ENCODE peak calls at places on chromosomes 16 and 17, in six cellular contexts. One of them, this sample, is unnamed.

GRCh38 chr17:76383645-76384221 is 676 bp upstream of the SPHK1 start:
- DNase-seq in GM20000: peak
- DNase-seq in lower leg skin: no peak
- DNase-seq in GM23338: peak
- DNase-seq in A549: peak
- DNase-seq in psoas muscle: peak
- DNase-seq in this sample: peak

GRCh38 chr16:86498661-86499493 is 11.4 kb upstream of the FOXF1 start:
- DNase-seq in GM20000: no peak
- DNase-seq in lower leg skin: no peak
- DNase-seq in GM23338: no peak
- DNase-seq in A549: no peak
- DNase-seq in psoas muscle: no peak
- DNase-seq in this sample: no peak

GRCh38 chr16:508884-509736 is 18.4 kb upstream of the CAPN15 start:
- DNase-seq in GM20000: no peak
- DNase-seq in lower leg skin: no peak
- DNase-seq in GM23338: no peak
- DNase-seq in A549: no peak
- DNase-seq in psoas muscle: no peak
- DNase-seq in this sample: no peak

GRCh38 chr16:821751-822150 is 21.2 kb upstream of the GNG13 start:
- DNase-seq in GM20000: no peak
- DNase-seq in lower leg skin: no peak
- DNase-seq in GM23338: no peak
- DNase-seq in A549: no peak
- DNase-seq in psoas muscle: no peak
- DNase-seq in this sample: no peak

GRCh38 chr16:31477220-31478216 is 5.4 kb upstream of the SLC5A2 start:
- DNase-seq in GM20000: peak
- DNase-seq in lower leg skin: no peak
- DNase-seq in GM23338: peak
- DNase-seq in A549: no peak
- DNase-seq in psoas muscle: no peak
- DNase-seq in this sample: peak

GRCh38 chr16:17313085-17313611 is 157.6 kb downstream of the XYLT1 start:
- DNase-seq in GM20000: no peak
- DNase-seq in lower leg skin: no peak
- DNase-seq in GM23338: no peak
- DNase-seq in A549: no peak
- DNase-seq in psoas muscle: peak
- DNase-seq in this sample: no peak

GRCh38 chr16:46996391-46996790 is 22.9 kb upstream of the DNAJA2 start:
- DNase-seq in GM20000: peak
- DNase-seq in lower leg skin: no peak
- DNase-seq in GM23338: peak
- DNase-seq in A549: no peak
- DNase-seq in psoas muscle: no peak
- DNase-seq in this sample: no peak

GRCh38 chr16:86663691-86664517 is 85.6 kb downstream of the FOXL1 start:
- DNase-seq in GM20000: no peak
- DNase-seq in lower leg skin: no peak
- DNase-seq in GM23338: no peak
- DNase-seq in A549: no peak
- DNase-seq in psoas muscle: no peak
- DNase-seq in this sample: no peak

GRCh38 chr17:49209061-49209571 is 1.3 kb downstream of the GNGT2 start:
- DNase-seq in GM20000: no peak
- DNase-seq in lower leg skin: no peak
- DNase-seq in GM23338: no peak
- DNase-seq in A549: no peak
- DNase-seq in psoas muscle: no peak
- DNase-seq in this sample: no peak

GRCh38 chr16:14310519-14310991 is 239.4 kb downstream of the MRTFB start:
- DNase-seq in GM20000: peak
- DNase-seq in lower leg skin: no peak
- DNase-seq in GM23338: peak
- DNase-seq in A549: peak
- DNase-seq in psoas muscle: peak
- DNase-seq in this sample: no peak

GRCh38 chr17:15513058-15513858 is 45.8 kb upstream of the CDRT4 start:
- DNase-seq in GM20000: no peak
- DNase-seq in lower leg skin: no peak
- DNase-seq in GM23338: no peak
- DNase-seq in A549: no peak
- DNase-seq in psoas muscle: no peak
- DNase-seq in this sample: no peak

GRCh38 chr17:40340880-40341807 is 23.4 kb downstream of the GJD3 start:
- DNase-seq in GM20000: peak
- DNase-seq in lower leg skin: peak
- DNase-seq in GM23338: peak
- DNase-seq in A549: peak
- DNase-seq in psoas muscle: peak
- DNase-seq in this sample: peak

GRCh38 chr17:1229354-1229890 is 40.8 kb upstream of the BHLHA9 start:
- DNase-seq in GM20000: peak
- DNase-seq in lower leg skin: peak
- DNase-seq in GM23338: peak
- DNase-seq in A549: peak
- DNase-seq in psoas muscle: peak
- DNase-seq in this sample: no peak

GRCh38 chr17:34610506-34610905 is 31.1 kb downstream of the TMEM132E start:
- DNase-seq in GM20000: no peak
- DNase-seq in lower leg skin: no peak
- DNase-seq in GM23338: no peak
- DNase-seq in A549: no peak
- DNase-seq in psoas muscle: no peak
- DNase-seq in this sample: no peak

GRCh38 chr17:79801156-79802038 is 4.5 kb upstream of the CBX8 start:
- DNase-seq in GM20000: no peak
- DNase-seq in lower leg skin: no peak
- DNase-seq in GM23338: peak
- DNase-seq in A549: no peak
- DNase-seq in psoas muscle: peak
- DNase-seq in this sample: no peak

GRCh38 chr16:69311533-69312388 is 611 bp downstream of the VPS4A start:
- DNase-seq in GM20000: peak
- DNase-seq in lower leg skin: no peak
- DNase-seq in GM23338: peak
- DNase-seq in A549: peak
- DNase-seq in psoas muscle: peak
- DNase-seq in this sample: peak

GRCh38 chr16:69410285-69410990 is 14.0 kb upstream of the CYB5B start:
- DNase-seq in GM20000: no peak
- DNase-seq in lower leg skin: no peak
- DNase-seq in GM23338: no peak
- DNase-seq in A549: peak
- DNase-seq in psoas muscle: no peak
- DNase-seq in this sample: no peak

GRCh38 chr17:1124896-1125774 is 54.6 kb downstream of the ABR start:
- DNase-seq in GM20000: no peak
- DNase-seq in lower leg skin: no peak
- DNase-seq in GM23338: no peak
- DNase-seq in A549: no peak
- DNase-seq in psoas muscle: no peak
- DNase-seq in this sample: no peak

GRCh38 chr17:45705123-45706009 is 78.8 kb upstream of the CRHR1 start:
- DNase-seq in GM20000: no peak
- DNase-seq in lower leg skin: no peak
- DNase-seq in GM23338: no peak
- DNase-seq in A549: peak
- DNase-seq in psoas muscle: no peak
- DNase-seq in this sample: no peak

GRCh38 chr17:31535581-31535981 is 144.1 kb downstream of the RAB11FIP4 start:
- DNase-seq in GM20000: peak
- DNase-seq in lower leg skin: no peak
- DNase-seq in GM23338: no peak
- DNase-seq in A549: no peak
- DNase-seq in psoas muscle: no peak
- DNase-seq in this sample: no peak

GRCh38 chr17:45218895-45219661 is 2.6 kb upstream of the FMNL1 start:
- DNase-seq in GM20000: peak
- DNase-seq in lower leg skin: peak
- DNase-seq in GM23338: peak
- DNase-seq in A549: peak
- DNase-seq in psoas muscle: peak
- DNase-seq in this sample: peak

GRCh38 chr17:38727661-38728220 is 2.4 kb upstream of the CISD3 start:
- DNase-seq in GM20000: no peak
- DNase-seq in lower leg skin: no peak
- DNase-seq in GM23338: no peak
- DNase-seq in A549: no peak
- DNase-seq in psoas muscle: no peak
- DNase-seq in this sample: no peak

GRCh38 chr17:43873091-43873490 is 26.1 kb downstream of the CD300LG start:
- DNase-seq in GM20000: no peak
- DNase-seq in lower leg skin: no peak
- DNase-seq in GM23338: peak
- DNase-seq in A549: no peak
- DNase-seq in psoas muscle: no peak
- DNase-seq in this sample: no peak
- TF ChIP-seq CTCF in GM20000: no peak
- TF ChIP-seq CTCF in lower leg skin: no peak
- TF ChIP-seq CTCF in GM23338: peak
- TF ChIP-seq CTCF in A549: no peak
- TF ChIP-seq CTCF in psoas muscle: no peak
- TF ChIP-seq CTCF in this sample: no peak

DNA sequence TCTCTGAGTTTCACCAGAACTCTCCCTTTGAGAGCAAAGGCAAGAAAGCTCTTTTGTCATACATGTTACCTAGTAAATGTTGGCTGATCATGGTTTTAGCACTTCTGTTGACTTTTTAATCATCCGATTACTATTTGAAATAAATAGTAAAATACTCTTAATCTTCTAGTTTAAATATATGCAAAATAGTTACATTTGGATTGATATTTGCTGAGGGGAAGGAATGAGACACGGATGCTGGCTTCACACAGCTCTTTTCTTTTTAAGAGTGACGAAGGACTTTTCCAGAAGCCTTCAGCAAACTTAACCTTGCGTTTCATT is 9.4 kb downstream of the NFATC3 start:
- DNase-seq in GM20000: no peak
- DNase-seq in lower leg skin: no peak
- DNase-seq in GM23338: no peak
- DNase-seq in A549: no peak
- DNase-seq in psoas muscle: no peak
- DNase-seq in this sample: no peak
- TF ChIP-seq CTCF in GM20000: no peak
- TF ChIP-seq CTCF in lower leg skin: no peak
- TF ChIP-seq CTCF in GM23338: no peak
- TF ChIP-seq CTCF in A549: no peak
- TF ChIP-seq CTCF in psoas muscle: no peak
- TF ChIP-seq CTCF in this sample: peak

GRCh38 chr17:72530409-72530808 is 409.6 kb downstream of the SOX9 start:
- DNase-seq in GM20000: no peak
- DNase-seq in lower leg skin: no peak
- DNase-seq in GM23338: no peak
- DNase-seq in A549: no peak
- DNase-seq in psoas muscle: no peak
- DNase-seq in this sample: no peak
- TF ChIP-seq CTCF in GM20000: no peak
- TF ChIP-seq CTCF in lower leg skin: no peak
- TF ChIP-seq CTCF in GM23338: no peak
- TF ChIP-seq CTCF in A549: no peak
- TF ChIP-seq CTCF in psoas muscle: no peak
- TF ChIP-seq CTCF in this sample: no peak

GRCh38 chr16:5951486-5951885 is 853.9 kb upstream of the EEF2KMT start:
- DNase-seq in GM20000: no peak
- DNase-seq in lower leg skin: no peak
- DNase-seq in GM23338: no peak
- DNase-seq in A549: no peak
- DNase-seq in psoas muscle: no peak
- DNase-seq in this sample: no peak
- TF ChIP-seq CTCF in GM20000: no peak
- TF ChIP-seq CTCF in lower leg skin: no peak
- TF ChIP-seq CTCF in GM23338: no peak
- TF ChIP-seq CTCF in A549: no peak
- TF ChIP-seq CTCF in psoas muscle: no peak
- TF ChIP-seq CTCF in this sample: no peak

DNA sequence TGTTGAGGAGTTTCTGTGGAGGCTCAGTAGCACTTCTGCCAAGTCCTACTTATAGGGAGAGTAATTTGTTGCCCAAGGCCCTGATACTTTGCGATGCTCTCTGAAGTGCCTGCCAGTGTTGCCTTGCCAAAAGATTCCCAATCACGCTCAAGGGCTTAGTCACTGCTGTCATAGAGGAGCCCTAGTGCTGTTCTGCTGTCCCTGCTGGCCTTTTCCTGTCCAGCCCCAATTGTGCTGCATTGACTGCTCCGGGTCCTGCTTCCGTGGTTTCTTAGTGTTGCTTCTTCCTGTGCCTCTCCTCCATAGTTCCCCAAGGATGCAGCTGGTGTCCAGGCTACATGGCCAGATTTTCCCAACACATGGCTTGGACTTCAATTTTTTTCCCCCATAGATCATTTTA is 13.9 kb downstream of the NUP93 start:
- DNase-seq in GM20000: no peak
- DNase-seq in lower leg skin: peak
- DNase-seq in GM23338: peak
- DNase-seq in A549: no peak
- DNase-seq in psoas muscle: peak
- DNase-seq in this sample: no peak
- TF ChIP-seq CTCF in GM20000: no peak
- TF ChIP-seq CTCF in lower leg skin: no peak
- TF ChIP-seq CTCF in GM23338: no peak
- TF ChIP-seq CTCF in A549: no peak
- TF ChIP-seq CTCF in psoas muscle: no peak
- TF ChIP-seq CTCF in this sample: no peak

This sample was measured in neural crest cell.